ENCODE peak calls at places on chromosomes 1 and 21, in nine cellular contexts. U, T, C, O, M, Q, Z, L and G are unnamed samples.

GRCh38 chr1:103525114-103525606 is 339 bp upstream of the RNPC3 start:
- DNase-seq in T (peak), O (peak), U (no peak), L (peak), C (no peak), M (no peak), Z (no peak), Q (no peak), G (peak)

GRCh38 chr1:219917851-219918466 is 10.4 kb downstream of the SLC30A10 start:
- DNase-seq in O (no peak), C (no peak), U (no peak), M (no peak), Z (no peak), L (no peak), T (peak), Q (peak), G (no peak)

GRCh38 chr1:220905650-220906560 is 26.7 kb downstream of the HLX start:
- DNase-seq in C (no peak), Z (no peak), Q (no peak), M (no peak), T (peak), U (no peak), L (no peak), O (no peak), G (no peak)

GRCh38 chr1:210866532-210866931 is 267.4 kb downstream of the KCNH1 start:
- DNase-seq in M (no peak), O (no peak), C (no peak), Z (no peak), Q (no peak), T (no peak), U (no peak), L (no peak), G (no peak)

GRCh38 chr1:228074954-228075730 is 7.4 kb upstream of the ARF1 start:
- DNase-seq in O (no peak), Z (no peak), C (no peak), U (no peak), M (no peak), L (peak), Q (peak), T (no peak), G (no peak)

GRCh38 chr1:232462200-232462599 is 167.7 kb downstream of the SIPA1L2 start:
- DNase-seq in M (no peak), Q (no peak), O (no peak), C (no peak), T (no peak), U (no peak), L (no peak), Z (no peak), G (no peak)

GRCh38 chr1:243407284-243408018 is 151.6 kb downstream of the SDCCAG8 start:
- DNase-seq in T (no peak), Z (no peak), M (no peak), C (no peak), L (no peak), U (no peak), Q (no peak), O (peak), G (no peak)

GRCh38 chr1:30405631-30406212 is 317.7 kb downstream of the MATN1 start:
- DNase-seq in M (no peak), U (no peak), L (peak), Q (no peak), Z (no peak), O (no peak), T (no peak), C (peak), G (no peak)

GRCh38 chr1:95352767-95353166 is 118.8 kb downstream of the RWDD3 start:
- DNase-seq in M (no peak), Q (no peak), T (peak), U (peak), Z (no peak), C (peak), L (no peak), O (no peak), G (no peak)

GRCh38 chr1:84961316-84961715 is 35.6 kb downstream of the MCOLN2 start:
- DNase-seq in O (no peak), Q (no peak), L (no peak), C (no peak), Z (no peak), M (no peak), T (no peak), U (no peak), G (no peak)

GRCh38 chr1:107695341-107695740 is 269.6 kb downstream of the VAV3 start:
- DNase-seq in Q (no peak), U (no peak), Z (no peak), L (no peak), C (no peak), M (no peak), O (no peak), T (no peak), G (no peak)

GRCh38 chr1:232398823-232399222 is 231.1 kb downstream of the SIPA1L2 start:
- DNase-seq in Q (no peak), Z (no peak), C (no peak), M (no peak), O (no peak), L (no peak), U (no peak), T (no peak), G (no peak)

GRCh38 chr1:15313012-15313411 is 66.0 kb downstream of the FHAD1 start:
- DNase-seq in U (no peak), Q (no peak), M (no peak), L (no peak), O (no peak), C (no peak), T (no peak), Z (no peak), G (no peak)

GRCh38 chr1:6727535-6727934 is 25.9 kb upstream of the DNAJC11 start:
- DNase-seq in U (no peak), T (peak), L (peak), Z (peak), M (no peak), Q (peak), C (no peak), O (peak), G (peak)

GRCh38 chr1:108957888-108958287 is 5.4 kb downstream of the CLCC1 start:
- DNase-seq in U (no peak), L (no peak), C (no peak), T (no peak), Q (no peak), O (no peak), Z (no peak), M (no peak), G (no peak)

GRCh38 chr1:163201906-163202305 is 810 bp downstream of the RGS5 start:
- DNase-seq in M (no peak), C (no peak), Q (no peak), Z (no peak), T (no peak), U (no peak), O (peak), L (no peak), G (no peak)

GRCh38 chr21:44519346-44520325 is 20.4 kb downstream of the KRTAP10-1 start:
- DNase-seq in C (no peak), Z (no peak), T (no peak), L (peak), U (no peak), O (no peak), M (no peak), Q (no peak), G (no peak)

GRCh38 chr1:164440222-164440621 is 118.8 kb upstream of the PBX1 start:
- DNase-seq in M (no peak), C (no peak), O (no peak), L (no peak), Q (no peak), U (no peak), T (no peak), Z (no peak), G (no peak)

GRCh38 chr1:202501281-202501680 is 152.8 kb downstream of the PPP1R12B start:
- DNase-seq in O (peak), Z (no peak), Q (no peak), L (no peak), C (no peak), M (no peak), T (peak), U (peak), G (no peak)

GRCh38 chr1:172343246-172344099 is 77.0 kb upstream of the C1orf105 start:
- DNase-seq in C (no peak), Q (no peak), T (no peak), L (no peak), O (peak), U (no peak), M (no peak), Z (no peak), G (no peak)

GRCh38 chr1:33599516-33600115 is 127.2 kb downstream of the ZSCAN20 start:
- DNase-seq in C (no peak), T (no peak), L (no peak), Z (no peak), Q (no peak), U (no peak), O (no peak), M (no peak), G (no peak)

GRCh38 chr1:159951016-159951415 is 3.0 kb downstream of the SLAMF9 start:
- DNase-seq in T (no peak), U (no peak), Z (no peak), C (no peak), Q (no peak), M (no peak), O (no peak), L (no peak), G (no peak)

GRCh38 chr1:185939142-185939541 is 205.0 kb downstream of the HMCN1 start:
- DNase-seq in M (no peak), Z (no peak), C (no peak), U (no peak), L (no peak), T (no peak), O (no peak), Q (no peak), G (no peak)

GRCh38 chr1:241045659-241046058 is 311.3 kb downstream of the RGS7 start:
- DNase-seq in Q (no peak), O (no peak), M (no peak), T (no peak), C (no peak), U (no peak), Z (no peak), L (no peak), G (no peak)

GRCh38 chr1:233647083-233647482 is 33.2 kb downstream of the KCNK1 start:
- DNase-seq in Q (no peak), Z (no peak), T (no peak), M (no peak), U (no peak), L (no peak), O (no peak), C (no peak), G (no peak)

GRCh38 chr1:180603850-180604226 is 28.0 kb upstream of the XPR1 start:
- DNase-seq in Z (no peak), Q (no peak), M (no peak), C (no peak), U (no peak), T (no peak), L (no peak), O (no peak), G (no peak)

GRCh38 chr1:59132353-59132752 is 164.5 kb upstream of the FGGY start:
- DNase-seq in U (no peak), M (no peak), T (no peak), L (no peak), C (no peak), O (peak), Q (no peak), Z (no peak), G (no peak)

GRCh38 chr1:55631508-55631907 is 416.3 kb upstream of the USP24 start:
- DNase-seq in C (no peak), U (no peak), L (no peak), Z (no peak), Q (no peak), M (no peak), O (no peak), T (no peak), G (no peak)

GRCh38 chr1:75265792-75266191 is 131.6 kb downstream of the LHX8 start:
- DNase-seq in L (no peak), M (no peak), T (peak), Q (no peak), Z (peak), O (peak), U (no peak), C (no peak), G (no peak)

GRCh38 chr1:53066941-53067738 is 5.1 kb downstream of the PODN start:
- DNase-seq in Q (no peak), T (no peak), U (no peak), Z (no peak), M (no peak), O (no peak), C (no peak), L (no peak), G (no peak)

GRCh38 chr1:39507230-39507928 is 15.9 kb downstream of the BMP8A start:
- DNase-seq in C (no peak), L (peak), U (no peak), T (peak), Z (no peak), M (no peak), O (no peak), Q (no peak), G (no peak)

GRCh38 chr21:31343680-31344480 is at the start of gene TIAM1:
- DNase-seq in U (peak), L (no peak), M (peak), O (no peak), C (no peak), Q (peak), T (no peak), Z (no peak), G (no peak)

GRCh38 chr1:16307222-16307621 is 45.1 kb downstream of the FBXO42 start:
- DNase-seq in L (no peak), O (no peak), M (no peak), C (no peak), Z (no peak), Q (no peak), U (no peak), T (no peak), G (no peak)

GRCh38 chr1:50422946-50423669 is at the start of gene DMRTA2:
- DNase-seq in C (no peak), U (no peak), Z (no peak), O (peak), L (no peak), T (no peak), Q (no peak), M (peak), G (no peak)

GRCh38 chr1:162726539-162726938 is 64.0 kb upstream of the HSD17B7 start:
- DNase-seq in Q (no peak), O (no peak), M (no peak), L (no peak), C (no peak), Z (no peak), U (no peak), T (no peak), G (no peak)

GRCh38 chr1:195960580-195960979 is 647.7 kb downstream of the KCNT2 start:
- DNase-seq in L (no peak), Q (no peak), C (no peak), O (no peak), M (no peak), U (no peak), Z (no peak), T (no peak), G (no peak)

GRCh38 chr1:9078949-9079500 is 9.6 kb upstream of the SLC2A5 start:
- DNase-seq in U (no peak), O (no peak), L (no peak), Z (no peak), M (no peak), C (no peak), Q (peak), T (no peak), G (no peak)

GRCh38 chr1:36257375-36257767 is 33.1 kb downstream of the THRAP3 start:
- DNase-seq in C (no peak), U (no peak), T (peak), O (no peak), M (no peak), L (no peak), Z (no peak), Q (no peak), G (peak)

GRCh38 chr1:44585315-44585920 is 88.9 kb downstream of the TMEM53 start:
- DNase-seq in C (no peak), Z (no peak), Q (no peak), L (no peak), O (no peak), M (no peak), T (no peak), U (no peak), G (no peak)

GRCh38 chr1:79657916-79658662 is 651.6 kb upstream of the ADGRL4 start:
- DNase-seq in Q (no peak), T (no peak), C (no peak), U (no peak), M (no peak), L (no peak), O (no peak), Z (no peak), G (no peak)

GRCh38 chr1:79660127-79660526 is 653.6 kb upstream of the ADGRL4 start:
- DNase-seq in U (no peak), O (no peak), Z (no peak), M (no peak), L (no peak), T (no peak), C (no peak), Q (no peak), G (no peak)

GRCh38 chr1:79667848-79668696 is 661.5 kb upstream of the ADGRL4 start:
- DNase-seq in O (no peak), L (no peak), Q (no peak), C (no peak), U (no peak), M (no peak), T (no peak), Z (peak), G (no peak)

GRCh38 chr1:79662596-79662995 is 656.1 kb upstream of the ADGRL4 start:
- DNase-seq in C (no peak), U (no peak), O (no peak), M (no peak), Z (no peak), Q (no peak), L (no peak), T (no peak), G (no peak)

DNA sequence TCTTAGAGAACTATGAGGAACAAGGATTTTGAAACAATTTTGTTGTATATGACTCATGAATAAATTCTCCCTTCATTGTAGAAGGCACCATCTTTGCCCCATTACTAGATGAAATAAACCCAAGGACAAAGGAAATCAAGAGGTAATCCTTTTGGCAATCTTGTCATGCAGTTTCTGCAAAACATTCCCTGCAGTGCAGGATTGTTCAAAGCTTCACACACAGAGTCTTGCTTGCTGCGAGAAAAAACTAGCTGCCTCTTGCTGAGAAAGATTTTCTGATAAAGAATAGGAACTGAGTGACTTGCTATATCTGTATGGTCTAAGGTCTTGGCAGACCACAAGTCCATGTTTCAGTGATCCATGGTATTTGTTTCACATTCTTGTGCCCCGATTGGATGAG is 657.4 kb upstream of the ADGRL4 start:
- DNase-seq in Z (no peak), C (no peak), M (no peak), U (no peak), Q (no peak), O (no peak), L (no peak), T (no peak), G (no peak)
- TF ChIP-seq POLR2AphosphoS5 in Z (no peak), C (no peak), M (no peak), U (no peak), Q (no peak), O (no peak), L (no peak), T (no peak), G (no peak)

GRCh38 chr1:207336559-207337467 is 15.3 kb downstream of the CD55 start:
- DNase-seq in C (no peak), Z (peak), L (no peak), Q (no peak), U (no peak), M (no peak), T (peak), O (no peak), G (no peak)
- TF ChIP-seq POLR2A in C (no peak), Z (no peak), L (no peak), Q (no peak), U (no peak), M (no peak), T (no peak), O (no peak), G (peak)

DNA sequence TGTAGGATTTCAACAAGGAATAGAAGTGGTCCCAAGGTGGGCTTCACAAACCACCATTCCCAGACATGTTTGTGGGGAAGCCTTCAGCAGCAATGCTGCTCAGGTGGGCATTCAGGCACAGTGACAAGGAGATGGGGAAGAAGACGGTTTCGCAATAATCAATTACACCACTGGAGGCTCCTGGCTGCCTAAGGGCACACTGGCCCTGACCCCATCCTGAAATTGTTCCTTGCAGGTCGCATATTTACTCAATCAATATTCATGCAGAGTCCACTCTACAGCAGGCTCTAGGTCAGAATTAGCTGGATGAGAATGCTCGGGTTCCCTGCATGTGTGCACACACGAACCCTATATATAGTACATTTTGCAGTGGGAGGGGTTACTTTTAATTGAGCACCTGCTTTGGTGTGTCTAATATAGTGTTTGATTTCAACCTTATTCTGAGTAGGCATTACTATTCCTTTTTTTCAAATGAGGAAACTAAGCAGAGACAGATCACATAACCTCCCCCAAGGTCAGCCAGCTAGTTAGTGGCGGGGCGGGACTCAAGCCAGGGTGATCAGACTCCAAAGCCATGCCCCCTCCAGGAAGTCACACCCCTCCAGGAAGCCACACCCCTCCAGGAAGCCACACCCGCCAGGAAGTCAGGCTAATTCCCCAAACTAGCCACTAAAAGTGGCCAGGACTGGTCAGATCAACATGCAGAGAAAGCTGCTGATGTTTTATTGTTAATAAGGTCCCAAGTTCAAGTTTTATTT is 106.5 kb downstream of the HLCS start:
- DNase-seq in L (peak), U (no peak), Q (peak), C (no peak), M (no peak), Z (no peak), T (peak), O (peak), G (peak)
- TF ChIP-seq POLR2AphosphoS5 in L (peak), U (no peak), Q (peak), C (no peak), M (peak), Z (no peak), T (peak), O (peak), G (no peak)

GRCh38 chr1:212414328-212415106 is at the start of gene PACC1:
- DNase-seq in O (peak), Z (peak), M (peak), L (peak), T (peak), C (peak), U (peak), Q (peak), G (peak)
- TF ChIP-seq POLR2A in O (peak), Z (peak), M (no peak), L (peak), T (peak), C (peak), U (peak), Q (peak), G (peak)

DNA sequence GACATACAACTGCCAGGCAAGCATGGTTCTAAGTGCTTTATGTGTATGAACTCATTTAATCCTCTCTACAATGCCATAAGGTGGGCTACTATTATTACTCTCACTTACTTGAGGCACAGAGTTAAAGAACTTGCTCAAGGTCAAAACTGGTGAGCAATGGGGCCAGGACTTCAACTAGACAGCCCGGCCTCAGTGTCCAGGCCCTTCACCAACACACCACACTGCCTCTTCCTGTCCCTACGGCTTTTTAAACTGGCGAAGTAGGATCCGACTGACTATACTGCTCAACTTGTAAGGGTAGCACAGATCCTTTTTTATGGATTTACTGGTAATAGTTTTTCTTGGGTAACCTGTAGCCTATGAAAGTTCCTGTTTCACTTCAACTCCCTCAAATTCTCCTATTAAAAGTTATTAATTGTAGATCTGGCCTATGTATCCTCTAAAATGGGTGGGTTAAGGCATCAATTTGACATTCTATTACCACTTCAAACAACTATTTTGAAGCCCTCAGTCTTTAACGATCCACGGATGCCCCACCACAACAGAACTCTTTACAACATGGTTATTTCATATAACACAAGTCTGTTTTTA is 4.3 kb downstream of the ERRFI1 start:
- DNase-seq in Q (no peak), O (no peak), C (no peak), T (no peak), L (no peak), M (no peak), U (no peak), Z (no peak), G (no peak)
- TF ChIP-seq POLR2AphosphoS5 in Q (no peak), O (no peak), C (no peak), T (peak), L (no peak), M (no peak), U (no peak), Z (no peak), G (no peak)